ENCODE peak calls at places on chromosomes 6 and 20, in six cellular contexts. One of them, this sample, is unnamed.

GRCh38 chr6:2855061-2855519 is 13.4 kb upstream of the SERPINB1 start:
- DNase-seq in AG04450: no peak
- DNase-seq in naive thymus-derived CD4-positive, alpha-beta T cell: no peak
- DNase-seq in fibroblast of the aortic adventitia: no peak
- DNase-seq in H1: no peak
- DNase-seq in MM.1S: no peak
- DNase-seq in this sample: no peak

GRCh38 chr20:51995551-51995951 is 193.2 kb upstream of the SALL4 start:
- DNase-seq in AG04450: no peak
- DNase-seq in naive thymus-derived CD4-positive, alpha-beta T cell: no peak
- DNase-seq in fibroblast of the aortic adventitia: peak; percentile 12
- DNase-seq in H1: no peak
- DNase-seq in MM.1S: no peak
- DNase-seq in this sample: no peak

GRCh38 chr6:3808759-3809514 is 40.2 kb upstream of the FAM50B start:
- DNase-seq in AG04450: peak; percentile 71
- DNase-seq in naive thymus-derived CD4-positive, alpha-beta T cell: no peak
- DNase-seq in fibroblast of the aortic adventitia: peak; percentile 94
- DNase-seq in H1: no peak
- DNase-seq in MM.1S: no peak
- DNase-seq in this sample: no peak

GRCh38 chr6:89792881-89793280 is 26.7 kb downstream of the MDN1 start:
- DNase-seq in AG04450: no peak
- DNase-seq in naive thymus-derived CD4-positive, alpha-beta T cell: no peak
- DNase-seq in fibroblast of the aortic adventitia: no peak
- DNase-seq in H1: no peak
- DNase-seq in MM.1S: peak; percentile 30
- DNase-seq in this sample: peak; percentile 38

GRCh38 chr6:132218063-132218696 is 183.1 kb downstream of the MOXD1 start:
- DNase-seq in AG04450: peak; percentile 23
- DNase-seq in naive thymus-derived CD4-positive, alpha-beta T cell: no peak
- DNase-seq in fibroblast of the aortic adventitia: peak; percentile 67
- DNase-seq in H1: no peak
- DNase-seq in MM.1S: peak; percentile 48
- DNase-seq in this sample: no peak

GRCh38 chr6:147534116-147534865 is 25.8 kb downstream of the SAMD5 start:
- DNase-seq in AG04450: no peak
- DNase-seq in naive thymus-derived CD4-positive, alpha-beta T cell: no peak
- DNase-seq in fibroblast of the aortic adventitia: no peak
- DNase-seq in H1: no peak
- DNase-seq in MM.1S: no peak
- DNase-seq in this sample: no peak

GRCh38 chr20:4220352-4220751 is 205.0 kb upstream of the RNF24 start:
- DNase-seq in AG04450: no peak
- DNase-seq in naive thymus-derived CD4-positive, alpha-beta T cell: no peak
- DNase-seq in fibroblast of the aortic adventitia: no peak
- DNase-seq in H1: no peak
- DNase-seq in MM.1S: no peak
- DNase-seq in this sample: no peak

GRCh38 chr6:149015877-149016525 is 269.2 kb downstream of the UST start:
- DNase-seq in AG04450: no peak
- DNase-seq in naive thymus-derived CD4-positive, alpha-beta T cell: no peak
- DNase-seq in fibroblast of the aortic adventitia: no peak
- DNase-seq in H1: no peak
- DNase-seq in MM.1S: no peak
- DNase-seq in this sample: no peak

GRCh38 chr6:47595785-47596184 is 102.6 kb upstream of the ADGRF4 start:
- DNase-seq in AG04450: no peak
- DNase-seq in naive thymus-derived CD4-positive, alpha-beta T cell: no peak
- DNase-seq in fibroblast of the aortic adventitia: no peak
- DNase-seq in H1: no peak
- DNase-seq in MM.1S: no peak
- DNase-seq in this sample: no peak

GRCh38 chr20:61588356-61589054 is 336.4 kb downstream of the CDH4 start:
- DNase-seq in AG04450: peak; percentile 10
- DNase-seq in naive thymus-derived CD4-positive, alpha-beta T cell: no peak
- DNase-seq in fibroblast of the aortic adventitia: peak; percentile 54
- DNase-seq in H1: no peak
- DNase-seq in MM.1S: no peak
- DNase-seq in this sample: no peak

GRCh38 chr6:161890133-161890833 is 616.4 kb upstream of the AGPAT4 start:
- DNase-seq in AG04450: no peak
- DNase-seq in naive thymus-derived CD4-positive, alpha-beta T cell: no peak
- DNase-seq in fibroblast of the aortic adventitia: no peak
- DNase-seq in H1: no peak
- DNase-seq in MM.1S: no peak
- DNase-seq in this sample: no peak

GRCh38 chr6:29611426-29611825 is 21.6 kb downstream of the GABBR1 start:
- DNase-seq in AG04450: no peak
- DNase-seq in naive thymus-derived CD4-positive, alpha-beta T cell: no peak
- DNase-seq in fibroblast of the aortic adventitia: no peak
- DNase-seq in H1: no peak
- DNase-seq in MM.1S: no peak
- DNase-seq in this sample: no peak

GRCh38 chr6:144106206-144106605 is 10.8 kb upstream of the SF3B5 start:
- DNase-seq in AG04450: no peak
- DNase-seq in naive thymus-derived CD4-positive, alpha-beta T cell: no peak
- DNase-seq in fibroblast of the aortic adventitia: no peak
- DNase-seq in H1: no peak
- DNase-seq in MM.1S: no peak
- DNase-seq in this sample: no peak

GRCh38 chr6:139644821-139645220 is 270.4 kb upstream of the CITED2 start:
- DNase-seq in AG04450: no peak
- DNase-seq in naive thymus-derived CD4-positive, alpha-beta T cell: no peak
- DNase-seq in fibroblast of the aortic adventitia: peak; percentile 63
- DNase-seq in H1: no peak
- DNase-seq in MM.1S: no peak
- DNase-seq in this sample: no peak

GRCh38 chr20:43190332-43190953 is 737 bp upstream of the PTPRT start:
- DNase-seq in AG04450: no peak
- DNase-seq in naive thymus-derived CD4-positive, alpha-beta T cell: no peak
- DNase-seq in fibroblast of the aortic adventitia: no peak
- DNase-seq in H1: peak; percentile 54
- DNase-seq in MM.1S: no peak
- DNase-seq in this sample: no peak

GRCh38 chr6:37556884-37557644 is 57.4 kb upstream of the CCDC167 start:
- DNase-seq in AG04450: no peak
- DNase-seq in naive thymus-derived CD4-positive, alpha-beta T cell: no peak
- DNase-seq in fibroblast of the aortic adventitia: no peak
- DNase-seq in H1: no peak
- DNase-seq in MM.1S: no peak
- DNase-seq in this sample: no peak

GRCh38 chr20:62704341-62704948 is 4.2 kb upstream of the NTSR1 start:
- DNase-seq in AG04450: peak; percentile 78
- DNase-seq in naive thymus-derived CD4-positive, alpha-beta T cell: no peak
- DNase-seq in fibroblast of the aortic adventitia: peak; percentile 94
- DNase-seq in H1: no peak
- DNase-seq in MM.1S: no peak
- DNase-seq in this sample: no peak

GRCh38 chr20:56985286-56985685 is 281.2 kb downstream of the BMP7 start:
- DNase-seq in AG04450: no peak
- DNase-seq in naive thymus-derived CD4-positive, alpha-beta T cell: no peak
- DNase-seq in fibroblast of the aortic adventitia: no peak
- DNase-seq in H1: no peak
- DNase-seq in MM.1S: no peak
- DNase-seq in this sample: no peak

GRCh38 chr6:111283707-111284106 is 196.4 kb downstream of the SLC16A10 start:
- DNase-seq in AG04450: no peak
- DNase-seq in naive thymus-derived CD4-positive, alpha-beta T cell: no peak
- DNase-seq in fibroblast of the aortic adventitia: no peak
- DNase-seq in H1: no peak
- DNase-seq in MM.1S: no peak
- DNase-seq in this sample: no peak

GRCh38 chr20:62171245-62171644 is 11.6 kb upstream of the MTG2 start:
- DNase-seq in AG04450: no peak
- DNase-seq in naive thymus-derived CD4-positive, alpha-beta T cell: no peak
- DNase-seq in fibroblast of the aortic adventitia: no peak
- DNase-seq in H1: no peak
- DNase-seq in MM.1S: no peak
- DNase-seq in this sample: no peak

GRCh38 chr6:149750136-149750609 is 632 bp downstream of the PCMT1 start:
- DNase-seq in AG04450: no peak
- DNase-seq in naive thymus-derived CD4-positive, alpha-beta T cell: peak; percentile 58
- DNase-seq in fibroblast of the aortic adventitia: peak; percentile 44
- DNase-seq in H1: peak; percentile 78
- DNase-seq in MM.1S: peak; percentile 21
- DNase-seq in this sample: peak; percentile 25

GRCh38 chr20:25376236-25376635 is 14.4 kb downstream of the ABHD12 start:
- DNase-seq in AG04450: no peak
- DNase-seq in naive thymus-derived CD4-positive, alpha-beta T cell: no peak
- DNase-seq in fibroblast of the aortic adventitia: no peak
- DNase-seq in H1: no peak
- DNase-seq in MM.1S: no peak
- DNase-seq in this sample: no peak

GRCh38 chr6:118649918-118650499 is 1.4 kb downstream of the CEP85L start:
- DNase-seq in AG04450: no peak
- DNase-seq in naive thymus-derived CD4-positive, alpha-beta T cell: no peak
- DNase-seq in fibroblast of the aortic adventitia: no peak
- DNase-seq in H1: no peak
- DNase-seq in MM.1S: no peak
- DNase-seq in this sample: no peak

GRCh38 chr20:63626424-63627128 is at the start of gene GMEB2:
- DNase-seq in AG04450: no peak
- DNase-seq in naive thymus-derived CD4-positive, alpha-beta T cell: peak; percentile 91
- DNase-seq in fibroblast of the aortic adventitia: no peak
- DNase-seq in H1: peak; percentile 58
- DNase-seq in MM.1S: peak; percentile 68
- DNase-seq in this sample: no peak

GRCh38 chr6:77034161-77034560 is 429.1 kb downstream of the HTR1B start:
- DNase-seq in AG04450: peak; percentile 67
- DNase-seq in naive thymus-derived CD4-positive, alpha-beta T cell: no peak
- DNase-seq in fibroblast of the aortic adventitia: peak; percentile 83
- DNase-seq in H1: no peak
- DNase-seq in MM.1S: no peak
- DNase-seq in this sample: peak; percentile 75

GRCh38 chr6:159762681-159763293 is 942 bp downstream of the ACAT2 start:
- DNase-seq in AG04450: no peak
- DNase-seq in naive thymus-derived CD4-positive, alpha-beta T cell: peak; percentile 50
- DNase-seq in fibroblast of the aortic adventitia: peak; percentile 12
- DNase-seq in H1: no peak
- DNase-seq in MM.1S: peak; percentile 9
- DNase-seq in this sample: no peak

GRCh38 chr6:155126727-155127439 is 131.8 kb downstream of the TIAM2 start:
- DNase-seq in AG04450: no peak
- DNase-seq in naive thymus-derived CD4-positive, alpha-beta T cell: no peak
- DNase-seq in fibroblast of the aortic adventitia: peak; percentile 40
- DNase-seq in H1: no peak
- DNase-seq in MM.1S: no peak
- DNase-seq in this sample: no peak

GRCh38 chr6:7421066-7421465 is 31.5 kb downstream of the RIOK1 start:
- DNase-seq in AG04450: no peak
- DNase-seq in naive thymus-derived CD4-positive, alpha-beta T cell: no peak
- DNase-seq in fibroblast of the aortic adventitia: no peak
- DNase-seq in H1: no peak
- DNase-seq in MM.1S: no peak
- DNase-seq in this sample: no peak

GRCh38 chr6:5809471-5809870 is 197.3 kb downstream of the NRN1 start:
- DNase-seq in AG04450: no peak
- DNase-seq in naive thymus-derived CD4-positive, alpha-beta T cell: no peak
- DNase-seq in fibroblast of the aortic adventitia: no peak
- DNase-seq in H1: no peak
- DNase-seq in MM.1S: no peak
- DNase-seq in this sample: no peak

GRCh38 chr20:13268943-13269342 is 47.9 kb downstream of the ISM1 start:
- DNase-seq in AG04450: no peak
- DNase-seq in naive thymus-derived CD4-positive, alpha-beta T cell: no peak
- DNase-seq in fibroblast of the aortic adventitia: no peak
- DNase-seq in H1: no peak
- DNase-seq in MM.1S: no peak
- DNase-seq in this sample: no peak

GRCh38 chr6:12196326-12196936 is 93.7 kb upstream of the EDN1 start:
- DNase-seq in AG04450: peak; percentile 32
- DNase-seq in naive thymus-derived CD4-positive, alpha-beta T cell: no peak
- DNase-seq in fibroblast of the aortic adventitia: peak; percentile 23
- DNase-seq in H1: no peak
- DNase-seq in MM.1S: no peak
- DNase-seq in this sample: no peak

GRCh38 chr6:159879829-159880228 is 11.0 kb upstream of the MAS1 start:
- DNase-seq in AG04450: no peak
- DNase-seq in naive thymus-derived CD4-positive, alpha-beta T cell: no peak
- DNase-seq in fibroblast of the aortic adventitia: no peak
- DNase-seq in H1: no peak
- DNase-seq in MM.1S: no peak
- DNase-seq in this sample: no peak

GRCh38 chr6:18259675-18260447 is 4.5 kb downstream of the DEK start:
- DNase-seq in AG04450: no peak
- DNase-seq in naive thymus-derived CD4-positive, alpha-beta T cell: no peak
- DNase-seq in fibroblast of the aortic adventitia: peak; percentile 14
- DNase-seq in H1: no peak
- DNase-seq in MM.1S: no peak
- DNase-seq in this sample: no peak

GRCh38 chr20:33816191-33816590 is 5.0 kb downstream of the CHMP4B start:
- DNase-seq in AG04450: no peak
- DNase-seq in naive thymus-derived CD4-positive, alpha-beta T cell: no peak
- DNase-seq in fibroblast of the aortic adventitia: no peak
- DNase-seq in H1: no peak
- DNase-seq in MM.1S: no peak
- DNase-seq in this sample: no peak

GRCh38 chr6:35955071-35955470 is 34.2 kb upstream of the SRPK1 start:
- DNase-seq in AG04450: no peak
- DNase-seq in naive thymus-derived CD4-positive, alpha-beta T cell: no peak
- DNase-seq in fibroblast of the aortic adventitia: peak; percentile 22
- DNase-seq in H1: no peak
- DNase-seq in MM.1S: no peak
- DNase-seq in this sample: no peak